ENCODE peak calls at places on chromosomes 1 and 21, in five cellular contexts. N is H9, Y is PC-3, X is mesendoderm, A is GM23248. Z is an unnamed sample. For H3K4me1, the result is how much of the 10 kb centered on the place peaks cover.

GRCh38 chr1:62601412-62601971 is 4.2 kb downstream of the ANGPTL3 start:
- DNase-seq in N (no peak), Y (no peak), X (no peak), A (no peak), Z (no peak)

GRCh38 chr1:82818596-82818995 is 1017.9 kb downstream of the ADGRL2 start:
- DNase-seq in N (no peak), Y (no peak), X (no peak), A (no peak), Z (no peak)

GRCh38 chr21:46660505-46660904 is 25.0 kb downstream of the PRMT2 start:
- DNase-seq in N (no peak), Y (no peak), X (peak), A (no peak), Z (no peak)

GRCh38 chr1:92679980-92680379 is 104.9 kb downstream of the EVI5 start:
- DNase-seq in N (no peak), Y (peak), X (no peak), A (no peak), Z (no peak)

GRCh38 chr1:62045579-62045978 is 149.1 kb upstream of the L1TD1 start:
- DNase-seq in N (no peak), Y (no peak), X (peak), A (no peak), Z (no peak)

GRCh38 chr1:39434797-39435395 is 56.5 kb upstream of the BMP8A start:
- DNase-seq in N (no peak), Y (no peak), X (no peak), A (peak), Z (no peak)

GRCh38 chr1:207828485-207829158 is 76.8 kb downstream of the CD46 start:
- DNase-seq in N (peak), Y (peak), X (peak), A (peak), Z (no peak)

GRCh38 chr1:164320780-164321683 is 238.0 kb upstream of the PBX1 start:
- DNase-seq in N (peak), Y (no peak), X (peak), A (peak), Z (no peak)

GRCh38 chr1:180976958-180977357 is 45.7 kb downstream of the STX6 start:
- DNase-seq in N (no peak), Y (no peak), X (no peak), A (no peak), Z (no peak)

GRCh38 chr1:172429324-172430127 is 9.0 kb downstream of the C1orf105 start:
- DNase-seq in N (no peak), Y (peak), X (peak), A (peak), Z (no peak)

GRCh38 chr21:37204580-37204979 is 62.6 kb downstream of the VPS26C start:
- DNase-seq in N (no peak), Y (no peak), X (no peak), A (no peak), Z (no peak)

GRCh38 chr1:163896001-163896400 is 574.2 kb downstream of the NUF2 start:
- DNase-seq in N (no peak), Y (no peak), X (no peak), A (no peak), Z (no peak)

GRCh38 chr1:78491311-78492071 is 717 bp downstream of the PTGFR start:
- DNase-seq in N (peak), Y (peak), X (peak), A (peak), Z (no peak)

GRCh38 chr1:197783510-197783948 is 8.2 kb upstream of the DENND1B start:
- DNase-seq in N (no peak), Y (peak), X (no peak), A (peak), Z (no peak)

GRCh38 chr1:40383488-40384412 is 10.2 kb downstream of the SMAP2 start:
- DNase-seq in N (no peak), Y (peak), X (no peak), A (peak), Z (no peak)

GRCh38 chr1:232921416-232921815 is 29.0 kb upstream of the NTPCR start:
- DNase-seq in N (no peak), Y (no peak), X (no peak), A (peak), Z (no peak)

GRCh38 chr1:232927722-232928505 is 22.5 kb upstream of the NTPCR start:
- DNase-seq in N (no peak), Y (no peak), X (no peak), A (no peak), Z (no peak)

GRCh38 chr1:232922475-232922874 is 27.9 kb upstream of the NTPCR start:
- DNase-seq in N (no peak), Y (no peak), X (no peak), A (peak), Z (no peak)

GRCh38 chr1:232923739-232924386 is 26.5 kb upstream of the NTPCR start:
- DNase-seq in N (no peak), Y (peak), X (no peak), A (peak), Z (no peak)

DNA sequence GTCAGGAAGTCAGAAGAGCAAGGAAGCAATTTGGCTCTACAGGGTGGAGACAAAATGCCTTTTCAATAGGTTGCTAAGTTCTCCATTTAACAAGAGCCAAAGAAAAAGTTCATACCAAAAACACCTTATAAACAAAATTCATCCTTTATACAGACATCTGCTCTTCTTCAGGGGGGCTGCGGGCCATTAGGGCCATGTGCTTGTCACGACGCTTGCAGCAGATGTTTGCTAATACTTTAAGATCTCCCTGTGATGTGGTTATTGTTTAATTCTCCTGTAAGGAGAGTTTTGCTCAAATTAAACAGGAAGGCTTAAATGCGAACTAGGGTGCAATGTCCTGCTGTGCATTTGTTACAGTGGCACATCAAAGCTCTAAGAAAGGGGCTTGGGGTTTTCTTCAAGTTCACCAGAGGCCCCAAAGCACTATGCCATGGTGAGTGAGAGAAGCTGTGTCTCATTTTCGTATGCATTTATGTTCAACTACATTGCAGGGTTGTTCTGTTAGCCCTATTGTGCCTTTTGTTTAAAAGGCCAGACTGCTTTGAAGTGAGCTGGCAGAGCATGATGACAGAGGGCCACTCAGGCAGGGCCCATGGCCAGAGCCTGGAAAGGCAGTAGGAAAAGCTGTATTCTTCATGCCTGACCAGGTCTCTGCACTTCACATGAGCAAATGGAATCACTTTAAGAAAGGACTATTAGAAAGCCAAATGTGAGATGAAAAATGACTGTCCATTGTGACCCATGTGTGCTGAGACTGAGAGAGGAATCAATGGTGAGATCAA is 24.8 kb upstream of the NTPCR start:
- DNase-seq in N (no peak), Y (no peak), X (no peak), A (peak), Z (no peak)
- H3K4me1 ChIP-seq in N (under half), Y (under half), X (under half), A (under half), Z (under half)

DNA sequence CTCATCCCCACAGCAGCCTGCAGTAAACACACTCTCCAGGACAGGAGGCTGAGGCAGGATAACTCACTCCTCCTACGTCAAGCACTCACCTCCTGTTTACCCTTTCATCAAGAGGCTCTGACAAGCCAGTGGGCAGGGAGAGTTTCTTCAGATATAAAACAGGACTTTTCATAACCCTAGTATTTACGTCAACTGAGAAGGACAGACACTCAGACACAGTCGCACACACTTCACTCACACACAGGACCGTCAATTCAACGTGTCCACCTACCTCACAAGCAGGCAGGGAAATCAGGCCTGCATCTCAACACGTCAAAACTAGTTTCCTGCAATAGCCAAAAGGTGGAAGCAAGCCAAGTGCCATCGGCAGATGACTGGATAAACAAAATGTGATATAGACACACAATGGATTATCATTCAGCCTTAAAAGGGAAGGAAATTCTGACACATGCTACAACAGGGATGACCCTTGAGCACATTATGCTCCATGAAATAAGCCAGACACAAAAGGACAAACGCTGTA is 48.6 kb downstream of the ITPKB start:
- DNase-seq in N (no peak), Y (no peak), X (no peak), A (no peak), Z (no peak)
- H3K4me1 ChIP-seq in N (under half), Y (under half), X (under half), A (under half), Z (half or more)

GRCh38 chr1:81135524-81135923 is 665.2 kb upstream of the ADGRL2 start:
- DNase-seq in N (no peak), Y (no peak), X (no peak), A (no peak), Z (no peak)
- H3K4me1 ChIP-seq in N (under half), Y (under half), X (under half), A (under half), Z (under half)

GRCh38 chr1:98201640-98202039 is 280.8 kb upstream of the DPYD start:
- DNase-seq in N (no peak), Y (no peak), X (no peak), A (peak), Z (no peak)

GRCh38 chr1:98205291-98206017 is 284.6 kb upstream of the DPYD start:
- DNase-seq in N (no peak), Y (no peak), X (peak), A (no peak), Z (no peak)

GRCh38 chr1:98203461-98203860 is 282.6 kb upstream of the DPYD start:
- DNase-seq in N (no peak), Y (no peak), X (peak), A (no peak), Z (no peak)
- H3K4me1 ChIP-seq in N (under half), Y (under half), X (under half), A (under half), Z (under half)

DNA sequence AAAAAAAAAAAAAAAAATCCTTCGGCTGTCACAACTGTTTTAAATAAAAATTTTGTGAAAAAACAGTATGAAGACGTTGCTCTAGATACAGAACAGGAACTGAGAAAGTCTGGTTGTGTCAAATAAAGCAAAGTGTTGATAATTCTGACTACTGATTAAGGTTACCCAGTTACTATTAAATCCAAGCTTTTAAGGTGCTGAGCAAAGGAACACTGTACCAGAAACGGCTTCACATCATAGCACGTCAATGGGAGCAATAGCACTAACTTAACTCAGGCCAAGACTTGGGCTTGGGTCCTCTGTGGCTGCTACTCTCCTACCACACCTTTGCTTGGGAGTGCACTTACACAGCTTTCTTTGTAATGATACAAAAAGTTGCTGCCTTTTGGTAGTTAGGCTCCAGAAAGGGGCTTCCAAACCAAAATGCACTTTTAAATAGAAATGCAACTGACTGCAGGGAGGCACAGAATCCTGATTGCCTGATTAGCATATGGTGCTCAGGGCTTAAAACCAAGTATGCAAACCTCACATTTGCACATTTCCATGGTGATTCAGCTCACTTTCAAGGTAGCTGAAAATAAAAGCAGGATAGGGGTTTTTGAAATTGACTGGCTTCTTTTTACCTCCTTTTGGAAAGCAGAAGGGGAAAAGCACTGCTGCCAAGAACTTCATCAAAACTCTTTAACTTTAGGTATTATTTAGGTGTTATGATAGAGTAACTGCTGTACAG is 6.3 kb downstream of the MCL1 start:
- DNase-seq in N (peak), Y (no peak), X (no peak), A (peak), Z (no peak)
- H3K4me1 ChIP-seq in N (under half), Y (under half), X (under half), A (half or more), Z (half or more)

GRCh38 chr1:226657788-226658537 is 81.1 kb downstream of the ITPKB start:
- DNase-seq in N (no peak), Y (no peak), X (no peak), A (no peak), Z (no peak)
- H3K4me1 ChIP-seq in N (under half), Y (under half), X (under half), A (under half), Z (half or more)

DNA sequence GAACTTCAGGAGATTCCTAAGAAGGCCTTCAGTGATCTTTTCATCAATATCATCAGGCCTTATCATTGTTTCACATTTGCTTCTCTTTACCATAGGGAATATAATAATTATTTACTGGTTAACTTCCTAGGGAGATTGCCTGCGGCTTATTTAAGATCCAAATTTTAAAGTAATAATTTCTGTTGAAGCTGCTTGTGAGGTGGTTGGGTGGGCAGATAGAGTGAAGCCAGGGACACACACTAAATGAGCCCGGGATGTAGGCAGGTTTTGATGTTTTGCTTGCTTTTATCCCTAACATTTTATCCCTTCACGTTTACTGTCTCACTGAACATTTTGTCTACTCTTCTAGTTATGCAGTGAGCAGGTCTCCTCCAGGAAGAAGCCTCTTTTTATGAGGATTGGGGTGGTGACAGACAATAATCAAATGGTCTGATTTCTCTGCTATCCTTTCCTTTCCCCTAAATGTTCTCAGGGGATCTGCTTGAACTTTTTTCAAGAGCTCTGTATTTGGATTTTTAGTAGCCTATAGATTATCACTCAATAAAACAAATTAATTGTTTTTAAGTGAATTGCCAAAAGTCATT is 164.7 kb downstream of the RUNX1 start:
- DNase-seq in N (no peak), Y (peak), X (no peak), A (no peak), Z (no peak)
- H3K4me1 ChIP-seq in N (under half), Y (under half), X (under half), A (under half), Z (under half)